ENCODE peak calls at places on chromosomes 11 and 22, in four cellular contexts. O is effector memory CD4-positive, alpha-beta T cell; F is stomach; V is SK-N-SH. C is an unnamed sample.

GRCh38 chr11:69278091-69278867 is 15.7 kb upstream of the MYEOV start:
- DNase-seq in F (peak; percentile 88), V (no peak), O (no peak), C (no peak)

GRCh38 chr22:23538502-23538860 is 41.6 kb downstream of the IGLL1 start:
- DNase-seq in F (no peak), V (no peak), O (no peak), C (no peak)

GRCh38 chr11:129853508-129854228 is 38.0 kb downstream of the TMEM45B start:
- DNase-seq in V (peak; percentile 44), O (peak; percentile 10), F (peak; percentile 89), C (peak; percentile 59)

GRCh38 chr22:43537019-43537585 is 125.3 kb downstream of the MPPED1 start:
- DNase-seq in F (peak; percentile 23), V (no peak), O (no peak), C (no peak)

GRCh38 chr22:42473484-42474193 is 41.4 kb upstream of the NFAM1 start:
- DNase-seq in F (no peak), V (peak; percentile 39), O (no peak), C (no peak)

GRCh38 chr11:64245401-64245796 is 1.3 kb downstream of the PPP1R14B start:
- DNase-seq in O (peak; percentile 50), F (peak; percentile 66), V (no peak), C (peak; percentile 26)

GRCh38 chr11:17067417-17067816 is 10.1 kb downstream of the RPS13 start:
- DNase-seq in F (no peak), V (no peak), O (no peak), C (no peak)

GRCh38 chr22:40867109-40867508 is 5.2 kb upstream of the DNAJB7 start:
- DNase-seq in O (no peak), F (no peak), V (no peak), C (no peak)

GRCh38 chr22:46007848-46008261 is 30.9 kb upstream of the WNT7B start:
- DNase-seq in O (no peak), V (peak; percentile 92), F (peak; percentile 39), C (no peak)

GRCh38 chr11:28619870-28620540 is 511.8 kb downstream of the METTL15 start:
- DNase-seq in V (no peak), F (no peak), O (no peak), C (no peak)

GRCh38 chr11:46075168-46075567 is 46.1 kb downstream of the PHF21A start:
- DNase-seq in F (no peak), V (no peak), O (no peak), C (no peak)

GRCh38 chr11:46075928-46076327 is 45.3 kb downstream of the PHF21A start:
- DNase-seq in V (no peak), O (no peak), F (no peak), C (no peak)

GRCh38 chr11:46072172-46072964 is 48.9 kb downstream of the PHF21A start:
- DNase-seq in V (no peak), O (no peak), F (no peak), C (no peak)

GRCh38 chr11:46071091-46071490 is 50.2 kb downstream of the PHF21A start:
- DNase-seq in F (no peak), V (no peak), O (no peak), C (no peak)

GRCh38 chr11:46073632-46074031 is 47.6 kb downstream of the PHF21A start:
- DNase-seq in O (no peak), V (no peak), F (no peak), C (no peak)
- H3K9me3 ChIP-seq in O (no peaks in the 10 kb centered on the region), V (no peaks in the 10 kb centered on the region), F (no peaks in the 10 kb centered on the region), C (no peaks in the 10 kb centered on the region)

DNA sequence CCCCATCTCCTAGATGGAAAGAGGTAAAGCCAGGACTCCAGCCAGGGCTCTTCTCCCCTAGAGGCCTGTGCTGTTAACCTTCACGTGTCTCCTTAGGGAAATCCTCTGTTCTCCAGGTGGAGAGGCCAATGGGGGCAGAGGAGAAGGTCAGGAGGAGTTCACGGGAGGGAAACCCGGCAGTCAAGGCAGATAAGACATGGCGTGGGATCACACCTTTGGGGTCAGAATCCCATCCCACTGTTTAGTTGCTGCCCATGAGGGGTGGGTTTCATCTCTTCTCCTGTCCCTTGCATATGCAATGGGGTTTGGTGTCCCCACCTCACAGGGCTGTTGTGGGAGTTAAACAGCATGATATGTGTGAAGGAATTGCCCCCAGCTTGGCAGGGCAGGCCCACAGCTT is 469.7 kb downstream of the TBC1D22A start:
- DNase-seq in F (no peak), V (no peak), O (no peak), C (no peak)
- H3K9me3 ChIP-seq in F (peaks cover 3% of the 10 kb centered on the region), V (no peaks in the 10 kb centered on the region), O (no peaks in the 10 kb centered on the region), C (peaks cover 4% of the 10 kb centered on the region)

GRCh38 chr11:134558916-134559616 is 147.0 kb upstream of the B3GAT1 start:
- DNase-seq in V (peak; percentile 4), F (no peak), O (no peak), C (no peak)
- H3K9me3 ChIP-seq in V (no peaks in the 10 kb centered on the region), F (no peaks in the 10 kb centered on the region), O (no peaks in the 10 kb centered on the region), C (no peaks in the 10 kb centered on the region)

GRCh38 chr11:110253525-110253924 is 42.9 kb downstream of the RDX start:
- DNase-seq in F (no peak), O (no peak), V (no peak), C (no peak)
- H3K9me3 ChIP-seq in F (no peaks in the 10 kb centered on the region), O (no peaks in the 10 kb centered on the region), V (no peaks in the 10 kb centered on the region), C (no peaks in the 10 kb centered on the region)

DNA sequence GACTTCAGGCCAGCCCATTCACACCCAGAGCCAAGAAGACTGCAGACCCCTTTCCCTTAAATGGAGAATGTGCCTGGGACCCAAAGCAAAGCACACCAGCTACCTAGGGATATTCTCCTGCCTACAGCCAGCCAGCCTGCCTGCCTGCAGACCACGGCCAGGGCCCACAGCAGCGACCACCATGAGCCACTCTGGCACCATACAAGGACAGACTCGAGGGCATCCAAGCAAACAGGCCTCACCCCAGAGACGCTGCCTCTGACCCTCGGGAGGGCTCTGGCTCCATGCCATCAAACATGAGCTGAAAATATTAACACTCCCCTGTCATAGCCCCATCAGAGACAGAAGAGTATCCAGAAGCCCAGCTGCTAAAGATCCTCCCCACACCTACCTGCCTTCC is 90.5 kb downstream of the RPL27A start:
- DNase-seq in F (no peak), O (no peak), V (peak; percentile 31), C (no peak)
- H3K9me3 ChIP-seq in F (no peaks in the 10 kb centered on the region), O (no peaks in the 10 kb centered on the region), V (no peaks in the 10 kb centered on the region), C (no peaks in the 10 kb centered on the region)

DNA sequence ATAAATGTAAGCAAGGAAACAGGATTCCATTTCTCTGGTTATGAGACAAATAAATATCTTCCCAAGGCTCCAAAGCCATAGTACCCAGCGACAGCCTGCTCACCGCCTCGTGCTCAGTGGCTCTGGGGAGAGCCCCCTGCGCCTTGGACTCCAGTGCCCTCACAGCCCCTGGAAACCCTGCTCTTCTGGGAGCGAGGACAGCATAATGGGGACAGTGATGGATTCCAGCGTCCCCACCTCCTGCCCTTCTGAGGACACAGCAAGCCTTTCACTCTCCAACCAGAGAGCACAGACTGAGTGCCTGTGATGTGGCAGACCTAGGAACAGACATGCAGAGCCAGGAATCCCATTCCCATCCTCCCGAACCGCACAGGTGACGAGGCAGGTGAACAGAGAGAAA is 660.8 kb downstream of the TBC1D22A start:
- DNase-seq in V (no peak), O (no peak), F (no peak), C (no peak)
- H3K9me3 ChIP-seq in V (no peaks in the 10 kb centered on the region), O (no peaks in the 10 kb centered on the region), F (no peaks in the 10 kb centered on the region), C (no peaks in the 10 kb centered on the region)

GRCh38 chr11:70867661-70868060 is 384.7 kb downstream of the SHANK2 start:
- DNase-seq in F (no peak), V (no peak), O (no peak), C (no peak)
- H3K9me3 ChIP-seq in F (no peaks in the 10 kb centered on the region), V (no peaks in the 10 kb centered on the region), O (no peaks in the 10 kb centered on the region), C (no peaks in the 10 kb centered on the region)

DNA sequence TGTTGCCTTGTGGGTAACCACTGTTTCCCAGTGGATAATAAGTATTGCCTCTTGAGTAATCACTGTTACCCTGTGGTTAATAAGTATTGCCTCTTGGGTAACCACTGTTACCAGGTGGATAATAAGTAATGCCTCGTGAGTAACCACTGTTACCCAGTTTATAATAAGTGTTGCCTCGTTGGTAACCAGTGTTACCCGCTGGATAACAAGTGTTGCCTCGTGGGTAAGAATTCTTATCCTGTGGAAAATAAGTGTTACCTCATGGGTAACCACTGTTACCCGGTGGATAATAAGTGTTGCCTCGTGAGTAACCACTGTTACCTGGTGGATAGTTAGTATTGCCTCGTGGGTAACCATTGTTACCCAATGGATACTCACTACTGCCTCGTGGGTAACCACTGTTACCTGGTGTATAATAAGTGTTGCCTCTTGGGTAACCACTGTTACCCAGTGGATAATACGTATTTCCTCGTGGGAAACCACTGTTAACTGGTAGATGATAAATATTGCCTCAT is 24.1 kb upstream of the NXPE4 start:
- DNase-seq in V (no peak), O (no peak), F (no peak), C (no peak)
- H3K9me3 ChIP-seq in V (no peaks in the 10 kb centered on the region), O (no peaks in the 10 kb centered on the region), F (no peaks in the 10 kb centered on the region), C (peaks cover 4% of the 10 kb centered on the region)

GRCh38 chr22:48799227-48799970 is 1028.3 kb downstream of the BRD1 start:
- DNase-seq in O (no peak), V (no peak), F (no peak), C (no peak)
- H3K9me3 ChIP-seq in O (no peaks in the 10 kb centered on the region), V (no peaks in the 10 kb centered on the region), F (no peaks in the 10 kb centered on the region), C (no peaks in the 10 kb centered on the region)

DNA sequence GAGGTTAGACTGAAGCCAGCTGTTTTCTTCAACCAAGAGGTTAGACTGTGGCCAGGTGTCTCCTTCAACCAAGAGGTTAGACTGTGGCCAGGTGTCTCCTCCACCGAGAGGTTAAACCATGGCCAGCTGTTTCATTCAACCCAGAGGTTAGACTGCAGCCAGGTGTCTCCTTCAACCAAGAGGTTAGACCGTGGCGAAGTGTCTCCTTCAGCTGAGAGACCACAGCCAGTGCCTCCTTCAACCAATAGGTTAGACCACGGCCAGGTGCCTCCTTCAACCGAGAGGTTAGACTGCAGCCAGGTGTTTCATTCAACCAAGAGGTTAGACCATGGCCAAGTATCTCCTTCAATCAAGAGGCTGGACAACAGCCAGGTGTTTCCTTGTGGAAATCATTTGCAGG is 498.1 kb downstream of the TBC1D22A start:
- DNase-seq in F (no peak), V (no peak), O (no peak), C (no peak)
- H3K9me3 ChIP-seq in F (no peaks in the 10 kb centered on the region), V (no peaks in the 10 kb centered on the region), O (no peaks in the 10 kb centered on the region), C (no peaks in the 10 kb centered on the region)

C was measured in T-helper 17 cell.